ENCODE peak calls at places on chromosomes 3 and 15, in seven cellular contexts. One of them, this sample, is unnamed.

GRCh38 chr3:24101676-24102168 is 156.6 kb downstream of the NR1D2 start:
- DNase-seq in A549: no peak
- DNase-seq in OCI-LY7: no peak
- DNase-seq in pancreas: no peak
- DNase-seq in PC-3: peak
- DNase-seq in colonic mucosa: no peak
- DNase-seq in left ventricle myocardium inferior: no peak
- DNase-seq in this sample: no peak

GRCh38 chr15:57486807-57487206 is 104.9 kb upstream of the MYZAP start:
- DNase-seq in left ventricle myocardium inferior: no peak
- DNase-seq in pancreas: no peak
- DNase-seq in colonic mucosa: no peak
- DNase-seq in PC-3: no peak
- DNase-seq in OCI-LY7: no peak
- DNase-seq in A549: no peak
- DNase-seq in this sample: no peak

GRCh38 chr15:80950291-80951078 is 39.1 kb downstream of the MESD start:
- DNase-seq in left ventricle myocardium inferior: no peak
- DNase-seq in colonic mucosa: no peak
- DNase-seq in OCI-LY7: no peak
- DNase-seq in A549: no peak
- DNase-seq in PC-3: no peak
- DNase-seq in pancreas: no peak
- DNase-seq in this sample: no peak

GRCh38 chr15:23565395-23566069 is at the start of gene MKRN3:
- DNase-seq in pancreas: peak
- DNase-seq in A549: peak
- DNase-seq in left ventricle myocardium inferior: no peak
- DNase-seq in colonic mucosa: no peak
- DNase-seq in PC-3: no peak
- DNase-seq in OCI-LY7: no peak
- DNase-seq in this sample: no peak

GRCh38 chr3:123660900-123661299 is 76.0 kb upstream of the HACD2 start:
- DNase-seq in OCI-LY7: no peak
- DNase-seq in left ventricle myocardium inferior: peak
- DNase-seq in pancreas: peak
- DNase-seq in A549: no peak
- DNase-seq in PC-3: peak
- DNase-seq in colonic mucosa: peak
- DNase-seq in this sample: peak

GRCh38 chr3:197516517-197516889 is 39.3 kb downstream of the BDH1 start:
- DNase-seq in A549: peak
- DNase-seq in PC-3: peak
- DNase-seq in pancreas: no peak
- DNase-seq in left ventricle myocardium inferior: no peak
- DNase-seq in OCI-LY7: no peak
- DNase-seq in colonic mucosa: no peak
- DNase-seq in this sample: peak

GRCh38 chr15:64893481-64894394 is 18.0 kb upstream of the ANKDD1A start:
- DNase-seq in OCI-LY7: peak
- DNase-seq in PC-3: peak
- DNase-seq in pancreas: peak
- DNase-seq in colonic mucosa: peak
- DNase-seq in A549: peak
- DNase-seq in left ventricle myocardium inferior: peak
- DNase-seq in this sample: peak

GRCh38 chr3:5583920-5584319 is 396.4 kb downstream of the EDEM1 start:
- DNase-seq in OCI-LY7: no peak
- DNase-seq in left ventricle myocardium inferior: no peak
- DNase-seq in PC-3: peak
- DNase-seq in pancreas: no peak
- DNase-seq in colonic mucosa: no peak
- DNase-seq in A549: peak
- DNase-seq in this sample: no peak

GRCh38 chr3:94132777-94133176 is 69.9 kb downstream of the NSUN3 start:
- DNase-seq in A549: no peak
- DNase-seq in pancreas: no peak
- DNase-seq in PC-3: no peak
- DNase-seq in OCI-LY7: no peak
- DNase-seq in colonic mucosa: no peak
- DNase-seq in left ventricle myocardium inferior: no peak
- DNase-seq in this sample: no peak

GRCh38 chr15:44654858-44655257 is 8.6 kb downstream of the SPG11 start:
- DNase-seq in PC-3: no peak
- DNase-seq in OCI-LY7: no peak
- DNase-seq in pancreas: no peak
- DNase-seq in colonic mucosa: no peak
- DNase-seq in A549: no peak
- DNase-seq in left ventricle myocardium inferior: no peak
- DNase-seq in this sample: no peak

GRCh38 chr3:49295489-49296058 is 18.5 kb upstream of the C3orf62 start:
- DNase-seq in A549: peak
- DNase-seq in colonic mucosa: no peak
- DNase-seq in OCI-LY7: peak
- DNase-seq in left ventricle myocardium inferior: no peak
- DNase-seq in PC-3: peak
- DNase-seq in pancreas: no peak
- DNase-seq in this sample: peak

DNA sequence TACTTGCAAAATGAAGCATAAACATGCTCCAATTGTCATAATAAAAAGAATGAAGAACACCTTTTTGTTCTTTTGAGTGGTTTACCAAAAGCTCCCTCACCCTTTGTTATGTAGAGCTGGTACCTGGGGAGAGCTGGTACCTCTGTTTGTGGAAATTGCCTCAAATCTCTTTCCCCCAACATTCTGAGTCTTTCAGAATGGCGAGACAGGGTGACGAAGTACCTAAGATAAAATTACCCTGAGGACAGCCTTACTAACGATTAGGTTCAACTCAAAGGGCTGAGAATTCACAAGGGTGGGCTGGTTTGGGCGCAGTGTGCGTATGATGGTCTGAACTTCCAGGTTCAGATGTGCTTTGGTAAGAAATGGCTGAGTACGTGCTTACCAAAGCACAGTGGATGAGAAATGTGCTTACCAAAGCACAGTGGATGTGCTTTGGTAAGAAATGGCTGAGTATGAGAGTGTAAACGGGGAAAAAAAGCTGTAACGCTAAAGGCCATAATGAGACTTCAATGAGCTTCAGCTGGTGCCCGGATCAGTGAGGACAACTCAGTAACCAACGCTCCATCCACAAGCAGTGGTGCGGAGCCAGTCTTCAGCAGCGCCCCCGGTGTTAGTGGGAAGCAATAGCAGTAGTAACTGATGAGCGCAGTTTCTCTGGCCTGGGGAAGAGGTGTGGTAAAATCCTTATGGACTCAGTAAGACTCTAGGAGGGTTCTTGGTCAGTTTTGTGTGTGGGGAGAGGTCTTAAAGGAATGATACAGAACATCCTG is 72.3 kb upstream of the LRIG1 start:
- DNase-seq in OCI-LY7: peak
- DNase-seq in pancreas: no peak
- DNase-seq in A549: no peak
- DNase-seq in left ventricle myocardium inferior: no peak
- DNase-seq in colonic mucosa: no peak
- DNase-seq in PC-3: no peak
- DNase-seq in this sample: no peak
- TF ChIP-seq CTCF in OCI-LY7: peak
- TF ChIP-seq CTCF in pancreas: no peak
- TF ChIP-seq CTCF in A549: no peak
- TF ChIP-seq CTCF in left ventricle myocardium inferior: no peak
- TF ChIP-seq CTCF in colonic mucosa: no peak
- TF ChIP-seq CTCF in PC-3: peak
- TF ChIP-seq CTCF in this sample: no peak

GRCh38 chr3:194326192-194327029 is 24.7 kb downstream of the CPN2 start:
- DNase-seq in PC-3: no peak
- DNase-seq in A549: peak
- DNase-seq in OCI-LY7: no peak
- DNase-seq in colonic mucosa: no peak
- DNase-seq in pancreas: no peak
- DNase-seq in left ventricle myocardium inferior: no peak
- DNase-seq in this sample: no peak
- H3K4me3 ChIP-seq in PC-3: no peak
- H3K4me3 ChIP-seq in A549: no peak
- H3K4me3 ChIP-seq in OCI-LY7: no peak
- H3K4me3 ChIP-seq in colonic mucosa: no peak
- H3K4me3 ChIP-seq in pancreas: no peak
- H3K4me3 ChIP-seq in left ventricle myocardium inferior: no peak
- H3K4me3 ChIP-seq in this sample: no peak

DNA sequence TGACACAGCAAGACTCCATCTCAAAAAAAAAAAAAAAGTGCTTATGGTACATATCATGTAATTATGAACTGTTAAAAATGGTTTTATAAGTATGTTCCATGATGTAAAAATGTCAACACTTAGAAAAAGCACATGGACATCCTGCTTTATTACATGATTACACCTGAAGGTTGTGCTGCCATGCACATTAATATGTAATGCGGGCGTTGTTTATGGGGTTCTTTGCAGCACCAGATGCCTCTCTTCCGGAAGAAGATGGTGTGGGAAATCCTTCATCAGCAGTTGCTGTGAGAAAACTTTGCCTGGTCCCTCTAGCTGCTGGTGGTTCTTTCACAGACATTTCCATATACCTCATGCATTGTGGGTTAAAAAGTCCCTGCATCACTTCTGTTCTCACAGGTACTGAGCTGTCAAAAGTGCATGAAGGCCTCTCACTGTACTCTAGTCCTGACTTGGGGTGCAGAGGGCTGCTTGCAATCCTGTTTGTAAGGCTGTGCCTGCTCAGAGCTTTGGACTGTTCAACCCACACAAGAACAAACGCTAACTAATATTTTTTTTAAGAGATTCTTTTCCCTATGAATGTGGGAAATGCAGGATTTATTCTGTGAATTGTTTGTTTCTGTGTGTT is 43.6 kb downstream of the SENP2 start:
- DNase-seq in A549: no peak
- DNase-seq in pancreas: no peak
- DNase-seq in colonic mucosa: no peak
- DNase-seq in left ventricle myocardium inferior: no peak
- DNase-seq in OCI-LY7: no peak
- DNase-seq in PC-3: no peak
- DNase-seq in this sample: no peak
- H3K27ac ChIP-seq in A549: no peak
- H3K27ac ChIP-seq in pancreas: no peak
- H3K27ac ChIP-seq in colonic mucosa: peak
- H3K27ac ChIP-seq in left ventricle myocardium inferior: peak
- H3K27ac ChIP-seq in OCI-LY7: no peak
- H3K27ac ChIP-seq in PC-3: peak
- H3K27ac ChIP-seq in this sample: peak

GRCh38 chr3:69016901-69017300 is 3.4 kb upstream of the EOGT start:
- DNase-seq in PC-3: no peak
- DNase-seq in A549: no peak
- DNase-seq in left ventricle myocardium inferior: no peak
- DNase-seq in pancreas: no peak
- DNase-seq in OCI-LY7: no peak
- DNase-seq in colonic mucosa: no peak
- DNase-seq in this sample: no peak

GRCh38 chr3:69020857-69021256 is 7.4 kb upstream of the EOGT start:
- DNase-seq in colonic mucosa: no peak
- DNase-seq in OCI-LY7: no peak
- DNase-seq in left ventricle myocardium inferior: no peak
- DNase-seq in A549: no peak
- DNase-seq in pancreas: no peak
- DNase-seq in PC-3: no peak
- DNase-seq in this sample: no peak

GRCh38 chr3:69016102-69016501 is 2.6 kb upstream of the EOGT start:
- DNase-seq in A549: no peak
- DNase-seq in colonic mucosa: no peak
- DNase-seq in PC-3: no peak
- DNase-seq in OCI-LY7: no peak
- DNase-seq in left ventricle myocardium inferior: no peak
- DNase-seq in pancreas: no peak
- DNase-seq in this sample: no peak

DNA sequence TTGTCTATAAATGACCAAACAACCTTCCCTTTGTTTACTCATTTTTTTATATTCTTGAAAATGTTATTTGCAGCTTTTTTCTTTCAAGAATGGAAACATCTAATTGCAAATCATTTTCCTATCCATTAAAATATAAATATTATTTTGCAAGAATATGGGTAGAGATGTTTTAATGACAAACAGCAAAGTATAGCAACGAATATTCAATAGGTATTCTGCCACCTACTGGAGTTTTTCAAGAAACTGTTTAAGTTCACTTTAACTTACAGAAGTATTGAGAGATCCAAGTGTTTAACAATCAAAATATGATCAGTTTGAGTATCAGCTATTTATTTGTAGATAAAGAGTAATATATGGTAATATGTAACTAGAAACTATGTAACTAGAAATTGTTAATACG is 6.9 kb upstream of the EOGT start:
- DNase-seq in colonic mucosa: no peak
- DNase-seq in A549: no peak
- DNase-seq in pancreas: no peak
- DNase-seq in PC-3: peak
- DNase-seq in left ventricle myocardium inferior: no peak
- DNase-seq in OCI-LY7: peak
- DNase-seq in this sample: no peak
- TF ChIP-seq CTCF in colonic mucosa: no peak
- TF ChIP-seq CTCF in A549: peak
- TF ChIP-seq CTCF in pancreas: no peak
- TF ChIP-seq CTCF in PC-3: peak
- TF ChIP-seq CTCF in left ventricle myocardium inferior: peak
- TF ChIP-seq CTCF in OCI-LY7: peak
- TF ChIP-seq CTCF in this sample: peak

GRCh38 chr15:85412956-85413854 is 32.8 kb downstream of the AKAP13 start:
- DNase-seq in left ventricle myocardium inferior: peak
- DNase-seq in pancreas: no peak
- DNase-seq in PC-3: peak
- DNase-seq in OCI-LY7: peak
- DNase-seq in colonic mucosa: peak
- DNase-seq in A549: peak
- DNase-seq in this sample: peak

GRCh38 chr15:85414495-85414894 is 34.1 kb downstream of the AKAP13 start:
- DNase-seq in pancreas: no peak
- DNase-seq in OCI-LY7: no peak
- DNase-seq in left ventricle myocardium inferior: no peak
- DNase-seq in A549: peak
- DNase-seq in colonic mucosa: no peak
- DNase-seq in PC-3: peak
- DNase-seq in this sample: no peak

GRCh38 chr15:85414037-85414436 is 33.6 kb downstream of the AKAP13 start:
- DNase-seq in pancreas: no peak
- DNase-seq in left ventricle myocardium inferior: no peak
- DNase-seq in A549: no peak
- DNase-seq in PC-3: no peak
- DNase-seq in colonic mucosa: no peak
- DNase-seq in OCI-LY7: no peak
- DNase-seq in this sample: no peak

GRCh38 chr15:85414991-85415390 is 34.6 kb downstream of the AKAP13 start:
- DNase-seq in A549: no peak
- DNase-seq in OCI-LY7: no peak
- DNase-seq in pancreas: no peak
- DNase-seq in left ventricle myocardium inferior: no peak
- DNase-seq in PC-3: no peak
- DNase-seq in colonic mucosa: no peak
- DNase-seq in this sample: no peak

GRCh38 chr15:85411992-85412538 is 31.7 kb downstream of the AKAP13 start:
- DNase-seq in left ventricle myocardium inferior: no peak
- DNase-seq in colonic mucosa: no peak
- DNase-seq in pancreas: no peak
- DNase-seq in PC-3: peak
- DNase-seq in A549: no peak
- DNase-seq in OCI-LY7: no peak
- DNase-seq in this sample: no peak
- H3K4me3 ChIP-seq in left ventricle myocardium inferior: peak
- H3K4me3 ChIP-seq in colonic mucosa: no peak
- H3K4me3 ChIP-seq in pancreas: no peak
- H3K4me3 ChIP-seq in PC-3: peak
- H3K4me3 ChIP-seq in A549: no peak
- H3K4me3 ChIP-seq in OCI-LY7: peak
- H3K4me3 ChIP-seq in this sample: no peak

This sample was measured in lower lobe of right lung.